ENCODE peak calls at places on chromosomes 5 and 9, in ten cellular contexts. One of them, this sample, is unnamed.
A peak's percentile ranks its signal among the peaks of the same experiment; 100 is the strongest.

GRCh38 chr5:130605200-130605599 is 559.9 kb downstream of the HINT1 start:
- DNase-seq in A549: no peak
- DNase-seq in lung: no peak
- DNase-seq in transverse colon: no peak
- DNase-seq in endothelial cell of umbilical vein: no peak
- DNase-seq in tibial artery: no peak
- DNase-seq in ascending aorta: no peak
- DNase-seq in mammary epithelial cell: peak; percentile 49
- DNase-seq in AG04450: no peak
- DNase-seq in IMR-90: no peak
- DNase-seq in this sample: peak; percentile 12

GRCh38 chr9:128764361-128764760 is 7.4 kb downstream of the ZER1 start:
- DNase-seq in tibial artery: no peak
- DNase-seq in transverse colon: no peak
- DNase-seq in ascending aorta: no peak
- DNase-seq in IMR-90: no peak
- DNase-seq in endothelial cell of umbilical vein: no peak
- DNase-seq in lung: no peak
- DNase-seq in mammary epithelial cell: no peak
- DNase-seq in AG04450: no peak
- DNase-seq in A549: no peak
- DNase-seq in this sample: no peak

GRCh38 chr9:121157939-121158338 is 43.7 kb downstream of the RAB14 start:
- DNase-seq in IMR-90: no peak
- DNase-seq in A549: no peak
- DNase-seq in AG04450: no peak
- DNase-seq in transverse colon: no peak
- DNase-seq in tibial artery: no peak
- DNase-seq in lung: no peak
- DNase-seq in ascending aorta: no peak
- DNase-seq in endothelial cell of umbilical vein: no peak
- DNase-seq in mammary epithelial cell: no peak
- DNase-seq in this sample: no peak

GRCh38 chr5:15717002-15717401 is 217.0 kb downstream of the FBXL7 start:
- DNase-seq in IMR-90: peak; percentile 50
- DNase-seq in transverse colon: no peak
- DNase-seq in AG04450: no peak
- DNase-seq in lung: no peak
- DNase-seq in ascending aorta: no peak
- DNase-seq in mammary epithelial cell: no peak
- DNase-seq in A549: no peak
- DNase-seq in endothelial cell of umbilical vein: peak; percentile 41
- DNase-seq in tibial artery: no peak
- DNase-seq in this sample: no peak

GRCh38 chr9:23698161-23698560 is 127.9 kb downstream of the ELAVL2 start:
- DNase-seq in A549: no peak
- DNase-seq in tibial artery: no peak
- DNase-seq in lung: no peak
- DNase-seq in mammary epithelial cell: no peak
- DNase-seq in transverse colon: no peak
- DNase-seq in AG04450: no peak
- DNase-seq in endothelial cell of umbilical vein: no peak
- DNase-seq in ascending aorta: no peak
- DNase-seq in IMR-90: no peak
- DNase-seq in this sample: no peak

GRCh38 chr9:6413365-6414263 is 615 bp downstream of the UHRF2 start:
- DNase-seq in A549: no peak
- DNase-seq in transverse colon: peak; percentile 41
- DNase-seq in mammary epithelial cell: peak; percentile 42
- DNase-seq in AG04450: no peak
- DNase-seq in tibial artery: peak; percentile 33
- DNase-seq in IMR-90: no peak
- DNase-seq in lung: peak; percentile 41
- DNase-seq in ascending aorta: no peak
- DNase-seq in endothelial cell of umbilical vein: no peak
- DNase-seq in this sample: peak; percentile 8

GRCh38 chr9:27125936-27126335 is 16.9 kb downstream of the TEK start:
- DNase-seq in tibial artery: no peak
- DNase-seq in ascending aorta: no peak
- DNase-seq in AG04450: peak; percentile 70
- DNase-seq in mammary epithelial cell: peak; percentile 81
- DNase-seq in A549: no peak
- DNase-seq in transverse colon: no peak
- DNase-seq in IMR-90: peak; percentile 85
- DNase-seq in lung: no peak
- DNase-seq in endothelial cell of umbilical vein: no peak
- DNase-seq in this sample: no peak

GRCh38 chr5:95725937-95726810 is 5.0 kb upstream of the RHOBTB3 start:
- DNase-seq in ascending aorta: no peak
- DNase-seq in transverse colon: no peak
- DNase-seq in A549: no peak
- DNase-seq in IMR-90: peak; percentile 74
- DNase-seq in endothelial cell of umbilical vein: no peak
- DNase-seq in mammary epithelial cell: no peak
- DNase-seq in tibial artery: no peak
- DNase-seq in AG04450: peak; percentile 18
- DNase-seq in lung: no peak
- DNase-seq in this sample: no peak

GRCh38 chr5:143837306-143837848 is 25.4 kb downstream of the HMHB1 start:
- DNase-seq in endothelial cell of umbilical vein: no peak
- DNase-seq in IMR-90: peak; percentile 76
- DNase-seq in lung: no peak
- DNase-seq in A549: no peak
- DNase-seq in AG04450: no peak
- DNase-seq in tibial artery: no peak
- DNase-seq in ascending aorta: no peak
- DNase-seq in transverse colon: no peak
- DNase-seq in mammary epithelial cell: no peak
- DNase-seq in this sample: no peak
- TF ChIP-seq CTCF in endothelial cell of umbilical vein: no peak
- TF ChIP-seq CTCF in IMR-90: no peak
- TF ChIP-seq CTCF in lung: no peak
- TF ChIP-seq CTCF in A549: no peak
- TF ChIP-seq CTCF in AG04450: no peak
- TF ChIP-seq CTCF in tibial artery: no peak
- TF ChIP-seq CTCF in ascending aorta: no peak
- TF ChIP-seq CTCF in transverse colon: no peak
- TF ChIP-seq CTCF in mammary epithelial cell: no peak
- TF ChIP-seq CTCF in this sample: no peak

GRCh38 chr5:6163913-6164312 is 214.4 kb downstream of the MED10 start:
- DNase-seq in transverse colon: no peak
- DNase-seq in AG04450: no peak
- DNase-seq in mammary epithelial cell: no peak
- DNase-seq in ascending aorta: no peak
- DNase-seq in endothelial cell of umbilical vein: no peak
- DNase-seq in tibial artery: no peak
- DNase-seq in lung: no peak
- DNase-seq in A549: no peak
- DNase-seq in IMR-90: no peak
- DNase-seq in this sample: no peak

GRCh38 chr5:6162175-6162574 is 216.2 kb downstream of the MED10 start:
- DNase-seq in lung: no peak
- DNase-seq in endothelial cell of umbilical vein: no peak
- DNase-seq in A549: no peak
- DNase-seq in tibial artery: no peak
- DNase-seq in mammary epithelial cell: no peak
- DNase-seq in transverse colon: no peak
- DNase-seq in IMR-90: no peak
- DNase-seq in AG04450: no peak
- DNase-seq in ascending aorta: no peak
- DNase-seq in this sample: no peak

GRCh38 chr5:6159864-6160199 is 218.5 kb downstream of the MED10 start:
- DNase-seq in mammary epithelial cell: no peak
- DNase-seq in transverse colon: no peak
- DNase-seq in endothelial cell of umbilical vein: no peak
- DNase-seq in IMR-90: no peak
- DNase-seq in lung: no peak
- DNase-seq in A549: no peak
- DNase-seq in AG04450: no peak
- DNase-seq in ascending aorta: no peak
- DNase-seq in tibial artery: no peak
- DNase-seq in this sample: no peak

GRCh38 chr5:6161257-6161656 is 217.1 kb downstream of the MED10 start:
- DNase-seq in A549: no peak
- DNase-seq in AG04450: no peak
- DNase-seq in mammary epithelial cell: no peak
- DNase-seq in endothelial cell of umbilical vein: no peak
- DNase-seq in tibial artery: no peak
- DNase-seq in transverse colon: no peak
- DNase-seq in ascending aorta: no peak
- DNase-seq in lung: no peak
- DNase-seq in IMR-90: no peak
- DNase-seq in this sample: no peak

GRCh38 chr5:6158974-6159863 is 219.1 kb downstream of the MED10 start:
- DNase-seq in transverse colon: no peak
- DNase-seq in lung: no peak
- DNase-seq in tibial artery: no peak
- DNase-seq in ascending aorta: no peak
- DNase-seq in mammary epithelial cell: peak; percentile 87
- DNase-seq in endothelial cell of umbilical vein: no peak
- DNase-seq in IMR-90: peak; percentile 21
- DNase-seq in A549: peak; percentile 75
- DNase-seq in AG04450: no peak
- DNase-seq in this sample: no peak
- H3K27ac ChIP-seq in transverse colon: no peak overlapping the region
- H3K27ac ChIP-seq in lung: no peak overlapping the region
- H3K27ac ChIP-seq in tibial artery: no peak overlapping the region
- H3K27ac ChIP-seq in ascending aorta: no peak overlapping the region
- H3K27ac ChIP-seq in mammary epithelial cell: peak overlapping the region; percentile 73
- H3K27ac ChIP-seq in endothelial cell of umbilical vein: no peak overlapping the region
- H3K27ac ChIP-seq in IMR-90: no peak overlapping the region
- H3K27ac ChIP-seq in A549: peak overlapping the region; percentile 96
- H3K27ac ChIP-seq in AG04450: no peak overlapping the region
- H3K27ac ChIP-seq in this sample: no peak overlapping the region

DNA sequence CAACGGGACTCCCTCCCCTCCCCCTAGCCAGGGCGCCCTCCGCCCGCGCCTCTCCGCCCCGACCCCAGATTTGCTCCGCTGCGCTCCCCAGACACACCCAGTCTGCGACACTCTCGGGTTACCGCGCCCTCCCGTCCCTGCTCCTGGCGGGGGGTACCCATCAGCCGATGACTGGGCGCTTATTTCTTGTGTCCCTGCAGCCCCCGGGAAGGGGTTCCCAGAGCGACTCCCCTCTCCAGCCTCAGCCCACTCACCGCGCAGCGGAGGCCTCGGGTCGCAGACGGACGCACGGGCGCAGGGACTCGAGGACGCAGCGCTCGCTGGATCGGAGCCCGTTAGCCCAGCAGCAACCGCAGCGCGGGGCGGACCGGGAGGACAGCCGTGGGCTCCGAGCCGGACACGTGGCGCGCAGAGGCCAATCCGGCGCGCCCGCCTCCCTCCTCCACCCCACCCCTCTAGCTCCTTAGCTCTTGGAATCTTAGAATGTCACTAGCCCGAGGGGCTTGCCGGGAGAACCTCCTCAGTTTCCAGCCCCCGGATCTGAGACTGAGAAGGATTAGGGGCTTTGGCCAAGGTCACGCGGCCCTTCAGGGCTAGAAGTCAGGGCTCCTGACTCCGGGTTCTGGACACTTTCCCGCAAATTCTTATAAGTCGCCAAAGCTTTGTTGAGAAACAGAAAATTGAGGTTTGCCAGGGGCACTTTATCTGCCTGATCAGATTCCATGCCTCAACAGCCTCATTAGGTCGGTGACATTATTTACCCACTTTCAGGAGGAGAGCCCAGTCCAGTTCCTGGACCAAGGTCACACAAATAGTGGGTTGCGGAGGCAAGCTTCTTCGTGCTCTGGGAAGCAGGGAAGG is at the start of gene ANXA6:
- DNase-seq in IMR-90: peak; percentile 73
- DNase-seq in lung: peak; percentile 83
- DNase-seq in mammary epithelial cell: peak; percentile 59
- DNase-seq in tibial artery: peak; percentile 87
- DNase-seq in A549: peak; percentile 94
- DNase-seq in endothelial cell of umbilical vein: peak; percentile 83
- DNase-seq in AG04450: peak; percentile 49
- DNase-seq in transverse colon: peak; percentile 81
- DNase-seq in ascending aorta: peak; percentile 55
- DNase-seq in this sample: peak; percentile 84
- TF ChIP-seq CTCF in IMR-90: no peak
- TF ChIP-seq CTCF in lung: no peak
- TF ChIP-seq CTCF in mammary epithelial cell: no peak
- TF ChIP-seq CTCF in tibial artery: no peak
- TF ChIP-seq CTCF in A549: no peak
- TF ChIP-seq CTCF in endothelial cell of umbilical vein: no peak
- TF ChIP-seq CTCF in AG04450: no peak
- TF ChIP-seq CTCF in transverse colon: no peak
- TF ChIP-seq CTCF in ascending aorta: no peak
- TF ChIP-seq CTCF in this sample: no peak

GRCh38 chr5:179264641-179265528 is 80.4 kb downstream of the ADAMTS2 start:
- DNase-seq in mammary epithelial cell: no peak
- DNase-seq in ascending aorta: no peak
- DNase-seq in AG04450: no peak
- DNase-seq in tibial artery: no peak
- DNase-seq in transverse colon: peak; percentile 4
- DNase-seq in endothelial cell of umbilical vein: no peak
- DNase-seq in A549: no peak
- DNase-seq in IMR-90: no peak
- DNase-seq in lung: no peak
- DNase-seq in this sample: no peak

GRCh38 chr5:179267671-179268071 is 77.6 kb downstream of the ADAMTS2 start:
- DNase-seq in endothelial cell of umbilical vein: no peak
- DNase-seq in transverse colon: peak; percentile 3
- DNase-seq in A549: no peak
- DNase-seq in mammary epithelial cell: no peak
- DNase-seq in tibial artery: peak; percentile 19
- DNase-seq in IMR-90: no peak
- DNase-seq in ascending aorta: no peak
- DNase-seq in lung: no peak
- DNase-seq in AG04450: no peak
- DNase-seq in this sample: no peak

GRCh38 chr5:179267071-179267670 is 78.1 kb downstream of the ADAMTS2 start:
- DNase-seq in IMR-90: no peak
- DNase-seq in transverse colon: peak; percentile 7
- DNase-seq in tibial artery: peak; percentile 23
- DNase-seq in AG04450: no peak
- DNase-seq in mammary epithelial cell: no peak
- DNase-seq in lung: no peak
- DNase-seq in ascending aorta: peak; percentile 5
- DNase-seq in endothelial cell of umbilical vein: no peak
- DNase-seq in A549: no peak
- DNase-seq in this sample: no peak

GRCh38 chr5:179265529-179266290 is 79.6 kb downstream of the ADAMTS2 start:
- DNase-seq in A549: no peak
- DNase-seq in AG04450: peak; percentile 96
- DNase-seq in lung: peak; percentile 81
- DNase-seq in IMR-90: peak; percentile 99
- DNase-seq in endothelial cell of umbilical vein: no peak
- DNase-seq in transverse colon: peak; percentile 82
- DNase-seq in mammary epithelial cell: peak; percentile 9
- DNase-seq in ascending aorta: peak; percentile 86
- DNase-seq in tibial artery: peak; percentile 97
- DNase-seq in this sample: peak; percentile 92

DNA sequence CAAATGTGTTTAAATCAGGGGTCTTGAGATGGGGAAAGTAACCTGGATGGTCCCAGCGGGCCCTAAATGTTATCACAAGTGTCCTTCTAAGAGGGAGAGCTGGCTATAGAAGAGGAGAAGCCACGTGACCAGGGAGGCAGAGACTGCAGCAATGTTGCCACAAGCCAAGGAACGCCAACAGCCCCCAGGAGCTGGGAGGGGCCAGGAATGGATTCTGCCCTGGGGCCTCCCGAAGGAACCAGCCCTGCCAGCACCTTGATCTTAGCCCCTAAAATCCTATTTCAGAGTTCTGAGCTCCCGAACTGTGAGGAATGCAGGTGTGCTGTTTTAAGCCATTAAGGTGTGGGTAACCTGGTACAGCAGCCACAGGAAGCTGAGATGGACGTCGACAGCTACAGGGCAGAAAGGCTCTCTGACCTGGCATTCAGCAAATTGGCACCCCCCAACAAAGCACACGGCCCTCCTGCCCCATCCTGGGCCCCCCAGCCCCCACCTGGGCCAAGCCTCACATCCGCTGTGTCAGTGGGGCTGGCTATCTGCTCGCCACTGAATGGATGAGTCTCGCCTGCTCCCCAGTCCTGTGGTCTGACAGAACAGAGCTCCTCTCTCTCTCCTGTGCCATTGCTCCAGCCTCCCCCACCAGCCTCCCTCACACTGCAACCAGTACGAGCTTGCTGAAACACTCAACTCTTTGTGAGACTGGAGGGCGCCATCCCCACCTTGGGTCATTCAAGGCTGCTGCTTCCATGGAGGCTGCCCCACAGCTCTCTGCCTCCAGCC is 78.8 kb downstream of the ADAMTS2 start:
- DNase-seq in A549: no peak
- DNase-seq in IMR-90: no peak
- DNase-seq in tibial artery: peak; percentile 21
- DNase-seq in AG04450: no peak
- DNase-seq in endothelial cell of umbilical vein: no peak
- DNase-seq in transverse colon: peak; percentile 2
- DNase-seq in mammary epithelial cell: no peak
- DNase-seq in lung: no peak
- DNase-seq in ascending aorta: no peak
- DNase-seq in this sample: no peak
- H3K27ac ChIP-seq in A549: no peak overlapping the region
- H3K27ac ChIP-seq in IMR-90: peak overlapping the region; percentile 98
- H3K27ac ChIP-seq in tibial artery: peak overlapping the region; percentile 68
- H3K27ac ChIP-seq in AG04450: peak overlapping the region; percentile 99
- H3K27ac ChIP-seq in endothelial cell of umbilical vein: no peak overlapping the region
- H3K27ac ChIP-seq in transverse colon: peak overlapping the region; percentile 76
- H3K27ac ChIP-seq in mammary epithelial cell: no peak overlapping the region
- H3K27ac ChIP-seq in lung: peak overlapping the region; percentile 72
- H3K27ac ChIP-seq in ascending aorta: peak overlapping the region; percentile 75
- H3K27ac ChIP-seq in this sample: peak overlapping the region; percentile 68